ENCODE peak calls at places on chromosomes 7 and 10, in four cellular contexts. O, B, W and D are unnamed samples.
A peak's percentile ranks its signal among the peaks of the same experiment; 100 is the strongest.

GRCh38 chr7:34982371-34983019 is 54.8 kb downstream of the DPY19L1 start:
- DNase-seq in B (no peak), O (no peak), W (no peak), D (no peak)

GRCh38 chr10:115696747-115697146 is 576.3 kb downstream of the GFRA1 start:
- DNase-seq in W (no peak), B (no peak), O (no peak), D (no peak)

GRCh38 chr10:5564537-5565204 is 39.9 kb downstream of the CALML3 start:
- DNase-seq in B (no peak), W (no peak), O (no peak), D (peak; percentile 49)

GRCh38 chr10:119161680-119162079 is 3.8 kb downstream of the SFXN4 start:
- DNase-seq in O (peak; percentile 83), W (no peak), B (no peak), D (no peak)

GRCh38 chr10:30538086-30538485 is 91.5 kb downstream of the LYZL2 start:
- DNase-seq in W (no peak), B (no peak), O (no peak), D (no peak)

GRCh38 chr10:85641479-85641967 is 725.1 kb downstream of the GRID1 start:
- DNase-seq in B (no peak), O (no peak), W (peak; percentile 55), D (no peak)

GRCh38 chr7:94183289-94183749 is 179.2 kb upstream of the BET1 start:
- DNase-seq in B (peak; percentile 24), O (peak; percentile 20), W (no peak), D (no peak)

GRCh38 chr7:42262907-42263466 is 26.0 kb upstream of the GLI3 start:
- DNase-seq in B (peak; percentile 78), W (no peak), O (no peak), D (no peak)

GRCh38 chr10:34305189-34305588 is 509.9 kb downstream of the PARD3 start:
- DNase-seq in O (no peak), W (no peak), B (no peak), D (no peak)

GRCh38 chr7:92747041-92747835 is 89.1 kb downstream of the CDK6 start:
- DNase-seq in W (no peak), B (no peak), O (no peak), D (no peak)

GRCh38 chr10:102743588-102744373 is at the start of gene WBP1L:
- DNase-seq in O (peak; percentile 99), W (peak; percentile 99), B (peak; percentile 97), D (peak; percentile 95)
- TF ChIP-seq POLR2A in O (peak; percentile 67), W (peak; percentile 64), B (peak; percentile 84), D (no peak)

DNA sequence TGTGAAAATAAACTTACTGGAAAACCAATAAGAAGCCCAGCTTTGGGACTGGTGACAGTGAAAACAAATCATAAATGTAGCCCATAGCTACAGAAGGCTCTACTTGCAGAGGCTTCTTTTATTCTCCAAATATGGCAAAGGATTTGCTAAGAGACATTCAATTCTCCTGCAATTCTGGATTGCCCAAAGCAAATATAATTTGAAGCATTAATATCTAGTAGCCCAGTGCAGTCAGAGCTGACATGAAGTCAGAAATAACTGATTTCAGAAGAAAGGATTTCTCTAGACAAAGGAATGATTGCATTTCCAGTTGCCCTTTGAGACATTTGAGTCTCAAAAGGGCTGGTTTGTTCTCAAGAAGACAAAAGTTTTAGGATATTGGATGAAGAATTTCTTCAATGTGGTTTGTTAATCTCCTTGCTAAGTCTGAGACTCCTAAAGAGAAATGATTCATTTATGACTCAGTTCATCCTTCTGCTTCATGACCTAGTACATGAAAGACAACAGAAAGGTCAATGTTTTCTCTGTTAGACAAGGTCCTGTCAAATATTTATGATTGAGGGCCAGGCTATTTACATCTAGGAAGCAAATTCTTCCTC is 27.8 kb downstream of the PPP1R3C start:
- DNase-seq in B (no peak), O (no peak), W (no peak), D (no peak)
- H3K27ac ChIP-seq in B (no peak overlapping the region), O (peak overlapping the region; percentile 48), W (no peak overlapping the region), D (no peak overlapping the region)

DNA sequence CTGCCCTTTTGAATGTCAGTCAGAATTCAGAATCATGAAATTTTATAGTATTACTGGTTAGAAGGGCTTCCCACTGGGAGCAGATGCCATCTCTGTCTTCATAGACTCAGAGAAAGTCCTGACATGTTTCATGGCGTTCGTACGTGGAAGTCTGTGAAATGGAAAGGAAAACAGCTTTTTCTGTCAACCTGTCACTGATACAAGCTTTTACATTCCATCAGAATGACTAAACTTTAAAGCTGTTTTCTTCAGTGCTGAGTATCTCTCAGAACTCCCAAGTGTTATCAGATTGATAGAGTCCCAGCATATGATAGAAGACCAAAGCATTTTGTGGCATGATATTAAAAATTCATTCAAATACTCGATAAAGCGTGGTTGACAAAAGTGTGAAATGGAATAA is 726.7 kb upstream of the GALNT17 start:
- DNase-seq in O (no peak), B (no peak), W (no peak), D (no peak)
- TF ChIP-seq CTCF in O (no peak), B (no peak), W (no peak), D (no peak)

GRCh38 chr10:14837003-14837755 is 658 bp downstream of the CDNF start:
- DNase-seq in W (no peak), B (no peak), O (no peak), D (no peak)

GRCh38 chr10:14839305-14839695 is 1.2 kb downstream of the HSPA14 start:
- DNase-seq in O (no peak), W (no peak), B (no peak), D (peak; percentile 71)

GRCh38 chr10:14840178-14840577 is 2.1 kb downstream of the HSPA14 start:
- DNase-seq in O (no peak), B (no peak), W (no peak), D (no peak)

GRCh38 chr10:14838582-14839304 is 637 bp downstream of the HSPA14 start:
- DNase-seq in W (no peak), B (peak; percentile 41), O (peak; percentile 24), D (no peak)

DNA sequence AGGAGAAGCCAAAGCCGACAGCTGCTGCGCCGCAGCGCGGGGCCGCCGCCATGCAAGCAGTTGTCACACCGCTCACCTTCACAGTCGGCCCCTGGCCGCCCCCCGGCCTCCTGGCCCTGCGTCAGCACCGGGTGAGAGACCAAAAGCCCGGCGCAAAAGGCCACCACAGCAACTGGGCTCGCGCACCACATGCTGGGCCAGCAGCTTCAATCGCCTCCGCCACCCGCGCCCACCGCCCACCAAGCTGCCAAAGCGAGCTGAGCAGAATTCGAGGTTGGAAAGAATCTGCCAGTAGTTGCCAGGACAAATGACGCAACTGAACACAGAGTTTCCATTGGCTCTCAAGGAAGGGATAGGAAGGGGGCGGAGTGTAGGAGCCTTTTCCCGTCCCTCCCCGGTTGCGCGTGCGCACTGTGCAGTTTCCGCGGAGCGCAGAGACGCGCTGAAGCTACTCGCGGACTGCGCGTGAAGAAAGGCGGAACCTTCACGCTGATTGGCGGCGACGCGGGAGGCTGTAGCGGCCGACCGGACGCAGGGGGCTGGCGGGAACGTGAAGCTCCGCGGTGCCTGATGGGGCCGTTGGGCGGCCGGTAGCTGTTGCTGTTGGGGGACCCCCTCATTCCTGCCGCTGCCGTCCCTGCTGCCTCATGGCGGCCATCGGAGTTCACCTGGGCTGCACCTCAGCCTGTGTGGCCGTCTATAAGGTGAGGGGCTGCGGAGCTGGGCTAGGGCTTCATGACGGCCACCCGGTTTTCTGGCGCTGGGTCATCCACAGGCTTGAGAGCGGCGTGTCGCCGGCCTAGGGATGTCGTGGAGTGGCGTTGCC is at the start of the genes CDNF, HSPA14 and MSANTD7:
- DNase-seq in B (peak; percentile 100), W (peak; percentile 97), O (peak; percentile 99), D (peak; percentile 100)
- TF ChIP-seq POLR2A in B (peak; percentile 87), W (peak; percentile 43), O (peak; percentile 81), D (peak; percentile 84)

GRCh38 chr7:106085015-106085414 is 27.1 kb downstream of the SYPL1 start:
- DNase-seq in O (no peak), B (no peak), W (no peak), D (no peak)

GRCh38 chr7:106083717-106084116 is 28.4 kb downstream of the SYPL1 start:
- DNase-seq in B (no peak), O (no peak), W (no peak), D (no peak)

GRCh38 chr7:106089647-106090046 is 22.5 kb downstream of the SYPL1 start:
- DNase-seq in W (no peak), B (no peak), O (no peak), D (no peak)

GRCh38 chr7:106088014-106088413 is 24.1 kb downstream of the SYPL1 start:
- DNase-seq in W (no peak), B (no peak), O (no peak), D (no peak)

GRCh38 chr7:106086062-106086461 is 26.1 kb downstream of the SYPL1 start:
- DNase-seq in W (no peak), B (no peak), O (no peak), D (no peak)
- H3K27ac ChIP-seq in W (no peak overlapping the region), B (no peak overlapping the region), O (no peak overlapping the region), D (no peak overlapping the region)